ENCODE peak calls at places on chromosome 15, in nine cellular contexts. D, R, W, K, M, Y, O, S and Q are unnamed samples.
A peak's percentile ranks its signal among the peaks of the same experiment; 100 is the strongest.

GRCh38 chr15:90648137-90649070 is 68.7 kb upstream of the BLM start:
- DNase-seq in D (peak; percentile 75), S (no peak), K (peak; percentile 84), M (no peak), O (peak; percentile 62), W (peak; percentile 74), R (peak; percentile 75), Y (peak; percentile 80), Q (peak; percentile 76)

GRCh38 chr15:88440021-88440420 is 27.2 kb downstream of the MRPL46 start:
- DNase-seq in O (no peak), R (no peak), M (no peak), W (peak; percentile 29), Y (peak; percentile 48), D (no peak), K (peak; percentile 3), S (no peak), Q (no peak)

GRCh38 chr15:67082007-67082536 is 16.7 kb downstream of the SMAD3 start:
- DNase-seq in O (peak; percentile 62), K (no peak), W (no peak), Y (no peak), D (peak; percentile 81), R (no peak), S (no peak), M (peak; percentile 65), Q (no peak)

GRCh38 chr15:31268911-31269784 is 57.5 kb upstream of the KLF13 start:
- DNase-seq in Y (no peak), K (no peak), O (peak; percentile 2), S (peak; percentile 17), R (no peak), W (no peak), D (peak; percentile 63), M (no peak), Q (no peak)

GRCh38 chr15:67117356-67117755 is 52.0 kb downstream of the SMAD3 start:
- DNase-seq in S (no peak), R (no peak), M (no peak), Y (peak; percentile 78), D (no peak), W (peak; percentile 58), O (no peak), K (no peak), Q (no peak)

GRCh38 chr15:28991236-28992171 is 105.7 kb downstream of the APBA2 start:
- DNase-seq in S (no peak), Y (no peak), R (peak; percentile 33), M (no peak), O (no peak), K (no peak), D (no peak), W (no peak), Q (no peak)

GRCh38 chr15:74867562-74868458 is 5.4 kb downstream of the SCAMP2 start:
- DNase-seq in O (no peak), S (no peak), R (no peak), M (no peak), K (peak; percentile 35), Y (no peak), W (no peak), D (peak; percentile 69), Q (no peak)

GRCh38 chr15:48392356-48392755 is 61.1 kb downstream of the DUT start:
- DNase-seq in M (no peak), R (no peak), D (peak; percentile 25), W (no peak), S (no peak), K (peak; percentile 49), O (peak; percentile 66), Y (peak; percentile 85), Q (no peak)

GRCh38 chr15:97504031-97504430 is 456.5 kb upstream of the ARRDC4 start:
- DNase-seq in S (no peak), D (no peak), R (no peak), Y (peak; percentile 86), O (no peak), W (peak; percentile 49), K (peak; percentile 80), M (no peak), Q (no peak)

GRCh38 chr15:95227235-95227634 is 995.9 kb downstream of the MCTP2 start:
- DNase-seq in K (no peak), R (no peak), O (no peak), D (no peak), Y (no peak), M (no peak), W (no peak), S (no peak), Q (no peak)

GRCh38 chr15:95226835-95227234 is 995.5 kb downstream of the MCTP2 start:
- DNase-seq in R (no peak), K (no peak), W (no peak), M (no peak), S (no peak), O (no peak), D (no peak), Y (no peak), Q (no peak)
- H3K4me3 ChIP-seq in R (no peak overlapping the region), K (no peak overlapping the region), W (no peak overlapping the region), M (no peak overlapping the region), S (no peak overlapping the region), O (no peak overlapping the region), D (no peak overlapping the region), Y (no peak overlapping the region), Q (no peak overlapping the region)

GRCh38 chr15:63084806-63085205 is 36.9 kb upstream of the LACTB start:
- DNase-seq in W (no peak), K (no peak), S (no peak), D (no peak), R (no peak), Y (no peak), M (no peak), O (no peak), Q (no peak)
- H3K4me3 ChIP-seq in W (no peak overlapping the region), K (no peak overlapping the region), S (no peak overlapping the region), D (no peak overlapping the region), R (no peak overlapping the region), Y (no peak overlapping the region), M (no peak overlapping the region), O (no peak overlapping the region), Q (no peak overlapping the region)

DNA sequence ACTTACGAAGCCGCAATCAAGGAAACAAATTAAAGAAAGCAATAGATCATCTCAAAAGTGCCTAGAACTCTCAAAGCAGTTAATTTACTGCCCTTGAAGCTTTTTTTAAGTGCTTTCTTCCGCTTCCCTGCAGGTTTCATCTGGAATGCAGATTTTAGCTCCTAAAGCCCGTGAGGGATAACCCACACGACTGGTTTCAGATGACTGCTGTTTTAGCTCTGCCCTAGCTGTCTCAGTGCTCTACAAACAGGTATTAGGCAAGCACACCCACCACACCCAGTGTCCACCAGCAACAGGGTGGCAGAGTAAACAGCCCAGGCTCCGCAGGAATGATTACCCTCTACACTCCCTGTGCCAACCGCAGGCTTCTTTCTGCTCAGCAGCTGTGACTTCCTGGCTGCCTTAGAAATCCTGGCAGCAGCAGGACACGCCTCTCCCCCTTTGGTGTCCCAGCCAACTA is 126.0 kb downstream of the FMN1 start:
- DNase-seq in S (peak; percentile 76), Y (no peak), M (no peak), D (peak; percentile 90), W (peak; percentile 60), O (peak; percentile 63), R (peak; percentile 84), K (peak; percentile 70), Q (no peak)
- H3K4me3 ChIP-seq in S (peak overlapping the region; percentile 48), Y (no peak overlapping the region), M (no peak overlapping the region), D (peak overlapping the region; percentile 34), W (peak overlapping the region; percentile 42), O (no peak overlapping the region), R (peak overlapping the region; percentile 39), K (no peak overlapping the region), Q (no peak overlapping the region)

GRCh38 chr15:65420975-65421359 is 1.8 kb downstream of the IGDCC4 start:
- DNase-seq in K (no peak), M (no peak), S (no peak), R (no peak), O (no peak), Y (no peak), D (no peak), W (no peak), Q (no peak)
- H3K4me3 ChIP-seq in K (no peak overlapping the region), M (peak overlapping the region; percentile 61), S (peak overlapping the region; percentile 58), R (peak overlapping the region; percentile 44), O (peak overlapping the region; percentile 67), Y (no peak overlapping the region), D (peak overlapping the region; percentile 15), W (peak overlapping the region; percentile 62), Q (peak overlapping the region; percentile 39)

GRCh38 chr15:26939398-26939797 is 31.6 kb upstream of the GABRG3 start:
- DNase-seq in R (no peak), K (no peak), M (no peak), O (no peak), D (no peak), S (no peak), Y (no peak), W (no peak), Q (no peak)

GRCh38 chr15:26929588-26929987 is 41.4 kb upstream of the GABRG3 start:
- DNase-seq in S (no peak), Y (no peak), R (no peak), M (no peak), K (no peak), W (no peak), D (no peak), O (no peak), Q (no peak)

GRCh38 chr15:26936502-26936901 is 34.5 kb upstream of the GABRG3 start:
- DNase-seq in S (no peak), R (no peak), K (no peak), Y (no peak), M (no peak), D (no peak), O (no peak), W (no peak), Q (no peak)

GRCh38 chr15:26937134-26937533 is 33.8 kb upstream of the GABRG3 start:
- DNase-seq in D (no peak), W (no peak), Y (no peak), K (no peak), R (no peak), S (no peak), M (no peak), O (no peak), Q (no peak)

GRCh38 chr15:26935322-26935721 is 35.7 kb upstream of the GABRG3 start:
- DNase-seq in O (no peak), W (no peak), M (no peak), K (no peak), Y (no peak), R (no peak), S (no peak), D (no peak), Q (no peak)
- H3K4me3 ChIP-seq in O (no peak overlapping the region), W (no peak overlapping the region), M (no peak overlapping the region), K (no peak overlapping the region), Y (no peak overlapping the region), R (no peak overlapping the region), S (no peak overlapping the region), D (no peak overlapping the region), Q (no peak overlapping the region)

GRCh38 chr15:62306851-62307504 is 141.9 kb upstream of the C2CD4B start:
- DNase-seq in W (peak; percentile 51), D (peak; percentile 53), M (no peak), O (peak; percentile 42), R (no peak), Y (peak; percentile 87), K (peak; percentile 72), S (no peak), Q (no peak)
- H3K4me3 ChIP-seq in W (no peak overlapping the region), D (no peak overlapping the region), M (no peak overlapping the region), O (no peak overlapping the region), R (no peak overlapping the region), Y (no peak overlapping the region), K (no peak overlapping the region), S (no peak overlapping the region), Q (no peak overlapping the region)